ENCODE peak calls at places on chromosomes 13 and 19, in seven cellular contexts. One of them, this sample, is unnamed.

GRCh38 chr19:57559008-57559403 is 657 bp downstream of the ZNF550 start:
- DNase-seq in PC-3: peak; percentile 30
- DNase-seq in GM23248: peak; percentile 58
- DNase-seq in GM23338: peak; percentile 55
- DNase-seq in hepatocyte: peak; percentile 21
- DNase-seq in neural progenitor cell: peak; percentile 58
- DNase-seq in HCT116: no peak
- DNase-seq in this sample: peak; percentile 14

GRCh38 chr13:114203536-114203935 is 24.5 kb downstream of the CFAP97D2 start:
- DNase-seq in neural progenitor cell: no peak
- DNase-seq in GM23248: no peak
- DNase-seq in hepatocyte: no peak
- DNase-seq in GM23338: no peak
- DNase-seq in HCT116: no peak
- DNase-seq in PC-3: no peak
- DNase-seq in this sample: no peak

GRCh38 chr19:51621178-51621577 is 9.0 kb downstream of the SIGLEC5 start:
- DNase-seq in GM23338: no peak
- DNase-seq in PC-3: no peak
- DNase-seq in neural progenitor cell: no peak
- DNase-seq in HCT116: no peak
- DNase-seq in hepatocyte: no peak
- DNase-seq in GM23248: no peak
- DNase-seq in this sample: peak; percentile 65

GRCh38 chr13:110661256-110661655 is 44.7 kb downstream of the CARS2 start:
- DNase-seq in hepatocyte: no peak
- DNase-seq in GM23338: no peak
- DNase-seq in neural progenitor cell: no peak
- DNase-seq in PC-3: no peak
- DNase-seq in GM23248: no peak
- DNase-seq in HCT116: no peak
- DNase-seq in this sample: no peak

GRCh38 chr19:38369584-38369983 is 4.8 kb upstream of the PSMD8 start:
- DNase-seq in PC-3: no peak
- DNase-seq in HCT116: no peak
- DNase-seq in neural progenitor cell: no peak
- DNase-seq in GM23248: no peak
- DNase-seq in hepatocyte: no peak
- DNase-seq in GM23338: no peak
- DNase-seq in this sample: no peak

GRCh38 chr19:57068921-57069697 is 50.7 kb upstream of the USP29 start:
- DNase-seq in hepatocyte: no peak
- DNase-seq in GM23248: no peak
- DNase-seq in neural progenitor cell: no peak
- DNase-seq in GM23338: peak; percentile 49
- DNase-seq in PC-3: peak; percentile 4
- DNase-seq in HCT116: no peak
- DNase-seq in this sample: no peak

GRCh38 chr19:42323473-42323851 is 2.0 kb upstream of the MEGF8 start:
- DNase-seq in neural progenitor cell: peak; percentile 64
- DNase-seq in PC-3: no peak
- DNase-seq in HCT116: no peak
- DNase-seq in GM23338: peak; percentile 90
- DNase-seq in hepatocyte: no peak
- DNase-seq in GM23248: no peak
- DNase-seq in this sample: no peak

GRCh38 chr19:54390942-54391577 is 24.2 kb upstream of the TTYH1 start:
- DNase-seq in PC-3: peak; percentile 69
- DNase-seq in GM23338: peak; percentile 94
- DNase-seq in HCT116: peak; percentile 68
- DNase-seq in hepatocyte: peak; percentile 84
- DNase-seq in neural progenitor cell: peak; percentile 93
- DNase-seq in GM23248: peak; percentile 76
- DNase-seq in this sample: peak; percentile 82

GRCh38 chr13:30607908-30608307 is 9.8 kb upstream of the USPL1 start:
- DNase-seq in hepatocyte: no peak
- DNase-seq in PC-3: no peak
- DNase-seq in neural progenitor cell: no peak
- DNase-seq in GM23338: no peak
- DNase-seq in GM23248: no peak
- DNase-seq in HCT116: no peak
- DNase-seq in this sample: peak; percentile 89

DNA sequence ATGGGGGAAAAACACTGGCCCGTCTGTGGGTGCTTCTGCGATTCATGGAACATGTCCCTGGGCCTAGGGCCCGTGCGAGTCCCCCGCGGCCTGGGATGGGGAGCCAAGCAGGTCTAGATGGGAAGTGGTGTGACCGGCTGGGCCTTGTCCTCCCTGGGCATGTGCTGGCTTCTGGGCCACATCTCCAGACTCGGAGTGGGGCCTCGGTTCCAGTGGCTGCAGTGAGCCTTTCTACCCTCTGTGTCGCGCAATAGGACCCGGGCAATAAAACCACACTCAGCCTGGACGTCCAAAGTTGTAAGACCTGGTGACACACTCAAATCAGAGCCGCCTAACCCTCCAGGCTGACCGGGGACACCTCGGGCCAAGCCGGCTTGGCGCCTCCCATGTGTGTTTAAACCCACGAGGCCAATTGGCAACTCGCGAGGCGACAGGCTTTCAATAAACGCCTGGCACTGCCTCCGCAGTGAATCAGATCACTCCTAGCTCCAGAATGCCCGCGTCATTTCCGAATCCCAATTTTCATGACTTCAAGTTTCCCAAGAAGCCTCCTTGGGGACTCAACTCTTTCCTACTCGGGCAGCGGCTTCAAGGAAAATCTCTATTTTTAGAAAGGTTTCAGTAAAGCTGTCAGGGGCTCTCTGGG is 57.3 kb downstream of the KLF2 start:
- DNase-seq in hepatocyte: no peak
- DNase-seq in PC-3: no peak
- DNase-seq in HCT116: no peak
- DNase-seq in neural progenitor cell: no peak
- DNase-seq in GM23338: no peak
- DNase-seq in GM23248: peak; percentile 97
- DNase-seq in this sample: no peak
- H4K20me1 ChIP-seq in hepatocyte: no peaks in the 10 kb centered on the region
- H4K20me1 ChIP-seq in PC-3: no peaks in the 10 kb centered on the region
- H4K20me1 ChIP-seq in HCT116: no peaks in the 10 kb centered on the region
- H4K20me1 ChIP-seq in neural progenitor cell: peaks cover 9% of the 10 kb centered on the region
- H4K20me1 ChIP-seq in GM23338: peaks cover 6% of the 10 kb centered on the region
- H4K20me1 ChIP-seq in GM23248: no peaks in the 10 kb centered on the region
- H4K20me1 ChIP-seq in this sample: no peaks in the 10 kb centered on the region

GRCh38 chr13:72963762-72964161 is 95.0 kb upstream of the KLF5 start:
- DNase-seq in GM23248: no peak
- DNase-seq in HCT116: no peak
- DNase-seq in hepatocyte: no peak
- DNase-seq in PC-3: no peak
- DNase-seq in neural progenitor cell: no peak
- DNase-seq in GM23338: no peak
- DNase-seq in this sample: no peak

GRCh38 chr13:72960114-72960513 is 98.7 kb upstream of the KLF5 start:
- DNase-seq in HCT116: no peak
- DNase-seq in neural progenitor cell: no peak
- DNase-seq in GM23248: no peak
- DNase-seq in GM23338: no peak
- DNase-seq in PC-3: no peak
- DNase-seq in hepatocyte: no peak
- DNase-seq in this sample: no peak

GRCh38 chr13:72959643-72960042 is 99.2 kb upstream of the KLF5 start:
- DNase-seq in neural progenitor cell: no peak
- DNase-seq in PC-3: peak; percentile 8
- DNase-seq in hepatocyte: no peak
- DNase-seq in GM23338: no peak
- DNase-seq in GM23248: peak; percentile 54
- DNase-seq in HCT116: no peak
- DNase-seq in this sample: no peak

GRCh38 chr13:72960541-72960940 is 98.3 kb upstream of the KLF5 start:
- DNase-seq in hepatocyte: peak; percentile 29
- DNase-seq in neural progenitor cell: no peak
- DNase-seq in GM23338: peak; percentile 55
- DNase-seq in PC-3: peak; percentile 77
- DNase-seq in HCT116: no peak
- DNase-seq in GM23248: no peak
- DNase-seq in this sample: no peak
- TF ChIP-seq EZH2phosphoT487 in hepatocyte: no peak
- TF ChIP-seq EZH2phosphoT487 in neural progenitor cell: no peak
- TF ChIP-seq EZH2phosphoT487 in GM23338: no peak
- TF ChIP-seq EZH2phosphoT487 in PC-3: no peak
- TF ChIP-seq EZH2phosphoT487 in HCT116: no peak
- TF ChIP-seq EZH2phosphoT487 in GM23248: no peak
- TF ChIP-seq EZH2phosphoT487 in this sample: no peak

GRCh38 chr13:98528663-98529064 is 48.2 kb downstream of the STK24 start:
- DNase-seq in HCT116: no peak
- DNase-seq in PC-3: no peak
- DNase-seq in GM23338: no peak
- DNase-seq in GM23248: peak; percentile 88
- DNase-seq in neural progenitor cell: no peak
- DNase-seq in hepatocyte: no peak
- DNase-seq in this sample: no peak
- H4K20me1 ChIP-seq in HCT116: peaks cover 7% of the 10 kb centered on the region
- H4K20me1 ChIP-seq in PC-3: peaks cover 32% of the 10 kb centered on the region
- H4K20me1 ChIP-seq in GM23338: peaks cover 83% of the 10 kb centered on the region
- H4K20me1 ChIP-seq in GM23248: peaks cover 20% of the 10 kb centered on the region
- H4K20me1 ChIP-seq in neural progenitor cell: peaks cover 100% of the 10 kb centered on the region
- H4K20me1 ChIP-seq in hepatocyte: peaks cover 97% of the 10 kb centered on the region
- H4K20me1 ChIP-seq in this sample: peaks cover 8% of the 10 kb centered on the region

DNA sequence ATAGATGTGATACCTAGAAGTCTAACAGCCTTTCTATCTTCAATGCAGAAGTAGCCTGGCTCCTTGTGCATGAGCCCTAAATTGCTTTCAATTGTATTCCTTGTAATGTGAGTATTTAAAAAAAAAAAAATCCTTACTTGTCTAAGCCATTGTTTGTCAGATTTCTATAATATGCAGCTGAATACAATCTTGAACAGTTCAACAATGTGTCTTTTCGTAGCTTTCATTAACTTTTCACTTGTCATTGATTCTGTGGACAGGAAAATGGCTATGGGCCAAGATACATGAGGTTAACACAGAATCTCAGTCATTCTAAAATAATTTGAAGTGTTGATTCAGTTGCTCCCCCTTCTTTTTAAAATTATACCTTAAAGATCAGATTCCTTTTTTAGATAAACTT is 395.8 kb upstream of the KLF12 start:
- DNase-seq in PC-3: no peak
- DNase-seq in GM23338: no peak
- DNase-seq in hepatocyte: no peak
- DNase-seq in neural progenitor cell: no peak
- DNase-seq in HCT116: no peak
- DNase-seq in GM23248: no peak
- DNase-seq in this sample: no peak
- TF ChIP-seq EZH2phosphoT487 in PC-3: no peak
- TF ChIP-seq EZH2phosphoT487 in GM23338: no peak
- TF ChIP-seq EZH2phosphoT487 in hepatocyte: no peak
- TF ChIP-seq EZH2phosphoT487 in neural progenitor cell: no peak
- TF ChIP-seq EZH2phosphoT487 in HCT116: no peak
- TF ChIP-seq EZH2phosphoT487 in GM23248: no peak
- TF ChIP-seq EZH2phosphoT487 in this sample: no peak

DNA sequence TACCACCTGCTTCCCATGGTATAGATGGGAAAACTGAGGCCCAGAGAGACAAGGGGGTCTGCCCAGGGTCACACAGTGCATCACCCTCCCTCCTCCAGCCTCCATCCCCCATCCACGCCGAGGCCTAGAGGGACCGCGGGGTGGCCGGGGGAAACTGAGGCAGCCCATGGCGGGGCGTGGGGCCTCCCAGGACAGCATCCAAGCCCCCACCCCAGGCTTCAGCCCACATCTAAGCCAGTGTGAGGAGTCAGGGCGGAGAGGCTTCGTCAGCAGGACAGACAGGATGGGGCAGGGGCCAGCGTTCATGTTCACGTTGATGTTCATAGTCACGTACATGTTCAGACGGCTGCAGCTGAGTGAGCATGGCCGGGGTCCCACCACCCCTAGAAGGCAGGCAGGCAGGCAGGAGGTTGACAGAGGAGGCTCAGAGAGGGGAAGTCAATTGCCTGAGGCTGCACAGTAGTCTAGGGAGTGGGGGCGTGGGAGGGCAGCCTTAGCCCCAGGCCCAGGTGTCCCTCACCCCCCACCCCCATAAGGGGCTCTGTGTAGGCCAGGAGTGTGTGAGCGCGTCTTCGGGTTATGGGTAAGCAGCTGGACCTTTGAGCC is 23.3 kb downstream of the SMIM24 start:
- DNase-seq in hepatocyte: no peak
- DNase-seq in neural progenitor cell: no peak
- DNase-seq in PC-3: no peak
- DNase-seq in GM23248: no peak
- DNase-seq in GM23338: no peak
- DNase-seq in HCT116: no peak
- DNase-seq in this sample: no peak
- H4K20me1 ChIP-seq in hepatocyte: no peaks in the 10 kb centered on the region
- H4K20me1 ChIP-seq in neural progenitor cell: peaks cover under 1% of the 10 kb centered on the region
- H4K20me1 ChIP-seq in PC-3: no peaks in the 10 kb centered on the region
- H4K20me1 ChIP-seq in GM23248: no peaks in the 10 kb centered on the region
- H4K20me1 ChIP-seq in GM23338: peaks cover 9% of the 10 kb centered on the region
- H4K20me1 ChIP-seq in HCT116: peaks cover 3% of the 10 kb centered on the region
- H4K20me1 ChIP-seq in this sample: no peaks in the 10 kb centered on the region

This sample was measured in OCI-LY7.